ENCODE peak calls at places on chromosomes 12 and 14, in six cellular contexts. M, B, N, L, R and A are unnamed samples.

GRCh38 chr14:50999726-51000125 is 55.4 kb upstream of the PYGL start:
- ATAC-seq in M (peak), B (peak), N (no peak), L (no peak), R (no peak), A (no peak)

GRCh38 chr12:31002999-31003398 is 70.7 kb upstream of the DDX11 start:
- ATAC-seq in M (no peak), B (no peak), N (no peak), L (no peak), R (peak), A (no peak)

GRCh38 chr12:64699504-64700115 is 59.6 kb downstream of the GNS start:
- ATAC-seq in M (no peak), B (no peak), N (peak), L (no peak), R (no peak), A (peak)

GRCh38 chr12:50734409-50735263 is 29.3 kb upstream of the ATF1 start:
- ATAC-seq in M (peak), B (peak), N (no peak), L (peak), R (peak), A (no peak)

GRCh38 chr14:61456720-61457119 is 135.3 kb downstream of the PRKCH start:
- ATAC-seq in M (peak), B (peak), N (peak), L (peak), R (peak), A (peak)

GRCh38 chr14:72907886-72908285 is 14.0 kb upstream of the DPF3 start:
- ATAC-seq in M (peak), B (peak), N (no peak), L (peak), R (peak), A (no peak)

GRCh38 chr12:116880213-116880816 is 926 bp downstream of the HRK start:
- ATAC-seq in M (no peak), B (no peak), N (no peak), L (no peak), R (no peak), A (no peak)

GRCh38 chr14:25032092-25032784 is 17.7 kb downstream of the STXBP6 start:
- ATAC-seq in M (peak), B (peak), N (no peak), L (peak), R (peak), A (no peak)

GRCh38 chr14:28707814-28708213 is 58.8 kb upstream of the FOXG1 start:
- ATAC-seq in M (no peak), B (no peak), N (no peak), L (no peak), R (no peak), A (no peak)

GRCh38 chr12:20426191-20426590 is 57.9 kb downstream of the PDE3A start:
- ATAC-seq in M (no peak), B (no peak), N (peak), L (no peak), R (no peak), A (peak)

GRCh38 chr12:75850751-75851462 is 180.7 kb downstream of the PHLDA1 start:
- ATAC-seq in M (peak), B (no peak), N (no peak), L (no peak), R (no peak), A (no peak)

GRCh38 chr14:32546246-32546645 is 217.1 kb downstream of the AKAP6 start:
- ATAC-seq in M (no peak), B (no peak), N (no peak), L (no peak), R (no peak), A (no peak)

GRCh38 chr14:100767003-100767787 is 40.5 kb downstream of the DLK1 start:
- ATAC-seq in M (no peak), B (no peak), N (no peak), L (no peak), R (no peak), A (no peak)

GRCh38 chr14:52873694-52874093 is 77.2 kb downstream of the FERMT2 start:
- ATAC-seq in M (no peak), B (no peak), N (no peak), L (no peak), R (no peak), A (peak)

GRCh38 chr14:30260772-30261607 is 298.0 kb upstream of the G2E3 start:
- ATAC-seq in M (no peak), B (no peak), N (no peak), L (no peak), R (no peak), A (no peak)

GRCh38 chr12:76690916-76691700 is 72.8 kb upstream of the ZDHHC17 start:
- ATAC-seq in M (no peak), B (no peak), N (no peak), L (no peak), R (no peak), A (no peak)

GRCh38 chr12:30304528-30304927 is 391.1 kb downstream of the IPO8 start:
- ATAC-seq in M (no peak), B (no peak), N (no peak), L (no peak), R (no peak), A (no peak)

GRCh38 chr12:64461634-64462414 is 9.9 kb downstream of the TBK1 start:
- ATAC-seq in M (peak), B (peak), N (no peak), L (no peak), R (no peak), A (no peak)

GRCh38 chr14:60753264-60754126 is 18.9 kb downstream of the MNAT1 start:
- ATAC-seq in M (no peak), B (no peak), N (peak), L (peak), R (peak), A (no peak)

GRCh38 chr12:123743002-123743401 is 19.1 kb upstream of the DNAH10 start:
- ATAC-seq in M (no peak), B (no peak), N (no peak), L (peak), R (peak), A (no peak)

DNA sequence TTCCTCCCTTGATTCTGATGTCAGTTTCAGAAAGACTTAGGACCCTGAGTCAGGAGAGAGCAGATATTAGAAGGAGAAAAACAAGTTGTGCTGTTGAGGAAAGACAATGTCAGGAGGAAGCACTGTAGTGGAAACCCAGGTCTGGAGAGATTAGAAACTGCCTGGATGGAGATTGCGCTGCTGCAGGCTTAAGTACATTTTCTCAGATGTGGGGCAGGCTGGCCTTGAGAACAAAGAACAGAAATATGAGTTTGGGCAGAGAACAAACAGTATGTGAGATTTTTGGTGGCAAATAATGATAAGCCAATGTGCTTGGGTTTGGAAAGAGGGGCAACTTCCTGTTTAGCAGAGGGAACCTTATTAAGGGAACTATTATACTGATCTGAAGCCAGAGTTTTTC is 74.3 kb upstream of the PRMT8 start:
- ATAC-seq in M (no peak), B (no peak), N (no peak), L (no peak), R (no peak), A (no peak)
- H3K4me3 ChIP-seq in M (no peak), B (no peak), N (no peak), L (no peak), R (no peak), A (no peak)

DNA sequence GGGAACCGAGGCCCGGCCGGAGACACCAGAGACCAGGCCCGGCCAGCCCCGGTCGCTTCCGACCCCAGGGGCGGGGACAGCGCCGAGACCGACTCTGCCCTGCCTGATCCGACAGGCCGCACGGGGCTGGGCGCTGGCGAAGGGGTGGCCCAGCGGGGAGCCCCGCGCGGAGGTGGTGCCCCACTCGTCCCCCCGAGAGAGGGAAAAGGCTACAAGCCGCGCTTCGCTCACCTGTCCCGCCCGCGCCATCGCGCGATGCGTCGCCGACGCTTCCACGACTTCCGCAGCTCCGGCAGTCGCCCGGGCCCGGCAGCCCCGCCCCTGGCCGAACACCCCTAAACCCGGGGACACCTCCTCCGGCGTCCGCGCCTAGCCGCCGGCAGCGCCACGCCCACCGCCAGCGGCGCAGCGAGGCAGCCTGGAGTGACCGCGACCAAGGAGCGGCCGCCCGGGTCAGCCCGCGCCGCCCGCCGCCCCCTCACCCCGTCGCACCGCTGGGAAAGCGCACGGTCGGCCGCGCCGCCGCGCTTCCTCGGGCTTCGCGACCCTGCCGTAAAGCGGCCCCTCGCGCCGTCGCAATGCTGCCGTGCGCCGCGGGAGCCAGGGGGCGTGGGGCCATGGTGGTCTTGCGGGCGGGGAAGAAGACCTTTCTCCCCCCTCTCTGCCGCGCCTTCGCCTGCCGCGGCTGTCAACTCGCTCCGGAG is at the start of the genes BAG5 and COA8:
- ATAC-seq in M (peak), B (peak), N (peak), L (peak), R (peak), A (peak)
- TF ChIP-seq EP300 in M (no peak), B (peak), N (no peak), L (no peak), R (no peak), A (no peak)

GRCh38 chr14:102949062-102949800 is 26.8 kb downstream of the AMN start:
- ATAC-seq in M (peak), B (no peak), N (no peak), L (no peak), R (peak), A (no peak)

GRCh38 chr14:102951799-102952198 is 29.3 kb downstream of the AMN start:
- ATAC-seq in M (no peak), B (no peak), N (no peak), L (no peak), R (no peak), A (no peak)

GRCh38 chr14:102948698-102949061 is 26.2 kb downstream of the AMN start:
- ATAC-seq in M (peak), B (no peak), N (no peak), L (no peak), R (no peak), A (no peak)

GRCh38 chr14:102951034-102951433 is 28.6 kb downstream of the AMN start:
- ATAC-seq in M (no peak), B (no peak), N (no peak), L (no peak), R (no peak), A (no peak)

GRCh38 chr14:102949801-102950451 is 27.5 kb downstream of the AMN start:
- ATAC-seq in M (no peak), B (no peak), N (no peak), L (no peak), R (no peak), A (peak)
- TF ChIP-seq POLR2A in M (no peak), B (no peak), N (no peak), L (no peak), R (no peak), A (no peak)

GRCh38 chr14:104978774-104979691 is 859 bp upstream of the AHNAK2 start:
- ATAC-seq in M (no peak), B (peak), N (no peak), L (peak), R (no peak), A (no peak)
- H3K4me3 ChIP-seq in M (peak), B (peak), N (no peak), L (peak), R (no peak), A (peak)

GRCh38 chr12:27524839-27525238 is 833 bp downstream of the PPFIBP1 start:
- ATAC-seq in M (no peak), B (no peak), N (no peak), L (no peak), R (no peak), A (no peak)

GRCh38 chr12:27523305-27523641 is 733 bp upstream of the PPFIBP1 start:
- ATAC-seq in M (peak), B (no peak), N (no peak), L (no peak), R (peak), A (no peak)

GRCh38 chr12:27524489-27524835 is 456 bp downstream of the PPFIBP1 start:
- ATAC-seq in M (peak), B (peak), N (no peak), L (peak), R (peak), A (no peak)

GRCh38 chr12:27525373-27525772 is 1.4 kb downstream of the PPFIBP1 start:
- ATAC-seq in M (no peak), B (no peak), N (no peak), L (no peak), R (no peak), A (no peak)

DNA sequence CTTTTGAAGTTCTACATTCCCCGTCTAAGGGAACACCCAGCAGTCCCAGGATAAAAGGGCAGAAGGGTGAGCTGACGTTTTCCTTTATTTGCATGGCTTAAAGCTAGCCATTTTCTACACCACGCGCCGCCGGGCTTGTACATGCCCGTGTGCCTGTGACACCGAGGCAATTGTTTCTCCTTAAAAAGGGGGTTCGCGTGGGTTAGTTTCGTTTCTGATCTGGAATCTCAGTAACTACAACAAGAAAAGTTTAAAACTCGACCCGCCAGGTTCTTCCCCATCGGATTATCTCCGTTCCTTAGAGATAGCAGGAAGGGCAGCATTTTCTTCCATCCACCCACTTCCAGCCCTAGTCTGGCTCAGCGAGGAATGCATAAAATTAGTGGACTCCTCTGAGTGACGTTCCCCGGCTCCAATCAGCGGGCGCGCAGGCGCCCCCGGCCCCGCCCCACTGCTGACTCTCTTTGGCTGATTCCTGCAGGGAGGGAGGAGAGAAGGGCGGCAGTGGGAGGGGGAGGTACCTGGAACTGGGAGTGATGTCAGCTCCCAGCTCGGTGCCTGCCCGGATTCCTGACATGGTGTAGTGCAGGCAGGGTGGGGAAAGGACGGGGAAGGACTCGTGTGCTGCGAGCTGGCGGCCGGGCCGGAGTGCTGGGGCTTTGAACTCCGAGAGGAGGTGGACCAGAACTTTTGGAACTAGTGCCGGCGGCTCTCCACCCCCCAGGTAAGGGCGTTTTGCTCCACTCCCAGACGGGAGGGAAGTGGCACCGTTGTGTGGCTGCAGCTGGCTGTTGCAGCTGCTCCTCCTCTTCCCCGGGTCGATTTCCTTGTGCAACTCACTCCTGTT is at the start of gene PPFIBP1:
- ATAC-seq in M (peak), B (peak), N (peak), L (peak), R (peak), A (peak)
- TF ChIP-seq EP300 in M (no peak), B (no peak), N (peak), L (no peak), R (no peak), A (no peak)